ENCODE peak calls at places on chromosome 6, in seven cellular contexts. D is body of pancreas; N is WTC11; Q is NCI-H187; K is CD4-positive, alpha-beta T cell; J is GM18507; E is GM12865. Y is an unnamed sample.
A peak's percentile ranks its signal among the peaks of the same experiment; 100 is the strongest.

GRCh38 chr6:122730775-122731386 is 48.6 kb upstream of the FABP7 start:
- DNase-seq in E (peak; percentile 33), Q (no peak), J (no peak), N (no peak), K (no peak), D (no peak), Y (peak; percentile 61)

GRCh38 chr6:96704713-96705112 is 132.6 kb downstream of the GPR63 start:
- DNase-seq in N (no peak), J (no peak), D (no peak), E (peak; percentile 9), Q (no peak), K (no peak), Y (no peak)

GRCh38 chr6:13881621-13882165 is 43.1 kb upstream of the RNF182 start:
- DNase-seq in K (no peak), D (no peak), Q (no peak), E (no peak), N (no peak), J (no peak), Y (peak; percentile 20)

GRCh38 chr6:75223461-75223860 is 17.6 kb upstream of the COL12A1 start:
- DNase-seq in J (no peak), D (no peak), N (no peak), K (no peak), Q (no peak), E (no peak), Y (peak; percentile 13)

GRCh38 chr6:163671791-163672190 is 257.3 kb downstream of the QKI start:
- DNase-seq in Q (no peak), D (no peak), J (no peak), K (no peak), E (no peak), N (no peak), Y (no peak)

GRCh38 chr6:24775520-24776058 is 852 bp downstream of the GMNN start:
- DNase-seq in E (peak; percentile 41), N (no peak), D (peak; percentile 34), J (no peak), Q (no peak), K (no peak), Y (peak; percentile 74)

GRCh38 chr6:137738197-137738596 is 128.9 kb upstream of the TNFAIP3 start:
- DNase-seq in K (no peak), E (no peak), J (no peak), D (no peak), Q (no peak), N (no peak), Y (peak; percentile 74)

GRCh38 chr6:154057098-154057497 is 18.1 kb downstream of the OPRM1 start:
- DNase-seq in K (no peak), Q (no peak), D (no peak), N (no peak), E (no peak), J (no peak), Y (no peak)

GRCh38 chr6:41588083-41588482 is 41.9 kb downstream of the FOXP4 start:
- DNase-seq in K (no peak), J (no peak), D (no peak), Q (no peak), N (no peak), E (no peak), Y (no peak)

GRCh38 chr6:104955927-104956662 is 812 bp upstream of the LIN28B start:
- DNase-seq in N (peak; percentile 81), J (no peak), E (no peak), Q (no peak), K (no peak), D (no peak), Y (no peak)

GRCh38 chr6:36594029-36594815 is at the start of gene SRSF3:
- DNase-seq in N (peak; percentile 94), K (peak; percentile 93), D (peak; percentile 97), Q (peak; percentile 95), J (peak; percentile 76), E (peak; percentile 99), Y (peak; percentile 99)

GRCh38 chr6:54579011-54579410 is 267.6 kb upstream of the FAM83B start:
- DNase-seq in D (no peak), J (no peak), Q (no peak), N (no peak), K (no peak), E (no peak), Y (peak; percentile 2)

GRCh38 chr6:6515691-6516607 is 72.6 kb upstream of the LY86 start:
- DNase-seq in J (no peak), K (no peak), N (no peak), E (peak; percentile 81), Q (no peak), D (no peak), Y (no peak)

GRCh38 chr6:139686308-139686707 is 311.9 kb upstream of the CITED2 start:
- DNase-seq in J (no peak), N (no peak), K (no peak), E (no peak), Q (no peak), D (no peak), Y (no peak)

GRCh38 chr6:35302604-35303218 is 5.1 kb downstream of the DEF6 start:
- DNase-seq in K (peak; percentile 84), J (no peak), E (peak; percentile 86), Q (no peak), D (no peak), N (peak; percentile 52), Y (peak; percentile 38)

GRCh38 chr6:32079566-32080290 is 29.4 kb downstream of the TNXB start:
- DNase-seq in E (no peak), D (no peak), J (no peak), N (no peak), K (no peak), Q (no peak), Y (no peak)

GRCh38 chr6:51265426-51265825 is 446.8 kb downstream of the TFAP2B start:
- DNase-seq in Q (no peak), E (no peak), D (no peak), J (no peak), N (no peak), K (no peak), Y (no peak)

GRCh38 chr6:111361648-111362047 is 121.4 kb downstream of the REV3L start:
- DNase-seq in E (no peak), J (no peak), Q (no peak), K (no peak), N (peak; percentile 49), D (peak; percentile 22), Y (peak; percentile 71)